ENCODE peak calls at places on chromosome X, in four cellular contexts. V is tibial nerve, C is NB4, B is transverse colon. R is an unnamed sample.

GRCh38 chrX:68292471-68292870 is 140.8 kb downstream of the OPHN1 start:
- DNase-seq in B (no peak), C (no peak), V (no peak), R (no peak)

GRCh38 chrX:105618393-105619101 is 203.8 kb upstream of the NRK start:
- DNase-seq in V (no peak), B (no peak), C (no peak), R (no peak)

GRCh38 chrX:48165246-48165645 is 31.3 kb downstream of the SSX5 start:
- DNase-seq in C (no peak), V (no peak), B (no peak), R (no peak)

GRCh38 chrX:152810403-152810802 is 20.2 kb downstream of the CETN2 start:
- DNase-seq in B (no peak), V (no peak), C (no peak), R (no peak)

GRCh38 chrX:46574941-46575381 is 1.4 kb downstream of the CHST7 start:
- DNase-seq in B (no peak), C (no peak), V (no peak), R (no peak)

GRCh38 chrX:43969504-43970501 is 3.4 kb downstream of the NDP start:
- DNase-seq in B (no peak), V (no peak), C (peak; percentile 2), R (peak; percentile 4)

GRCh38 chrX:46574337-46574940 is 874 bp downstream of the CHST7 start:
- DNase-seq in B (no peak), V (no peak), C (no peak), R (no peak)

GRCh38 chrX:106397788-106398538 is 213.8 kb upstream of the RADX start:
- DNase-seq in B (no peak), C (peak; percentile 14), V (no peak), R (no peak)

GRCh38 chrX:15973299-15973698 is 118.7 kb upstream of the AP1S2 start:
- DNase-seq in C (peak; percentile 71), B (peak; percentile 12), V (no peak), R (no peak)

GRCh38 chrX:153639177-153640044 is 7.6 kb upstream of the DUSP9 start:
- DNase-seq in C (no peak), B (no peak), V (no peak), R (no peak)

GRCh38 chrX:73851014-73852009 is 288.3 kb downstream of the CHIC1 start:
- DNase-seq in C (no peak), B (peak; percentile 90), V (no peak), R (no peak)

GRCh38 chrX:152936306-152936705 is 38.4 kb downstream of the ZNF185 start:
- DNase-seq in V (no peak), C (no peak), B (no peak), R (no peak)

GRCh38 chrX:130975947-130976346 is 72.9 kb upstream of the ENOX2 start:
- DNase-seq in C (peak; percentile 53), V (no peak), B (peak; percentile 38), R (no peak)

GRCh38 chrX:136872091-136872700 is 8.3 kb downstream of the RBMX start:
- DNase-seq in C (no peak), V (no peak), B (no peak), R (no peak)

GRCh38 chrX:6821730-6822129 is 286.8 kb upstream of the VCX3A start:
- DNase-seq in C (no peak), V (no peak), B (no peak), R (no peak)

GRCh38 chrX:66013195-66013816 is 26.6 kb downstream of the VSIG4 start:
- DNase-seq in B (no peak), V (no peak), C (peak; percentile 87), R (no peak)

GRCh38 chrX:150898343-150899190 is at the start of gene CD99L2:
- DNase-seq in C (peak; percentile 88), V (peak; percentile 84), B (peak; percentile 93), R (peak; percentile 84)
- TF ChIP-seq POLR2A in C (no peak), V (no peak), B (peak; percentile 67), R (peak; percentile 51)

DNA sequence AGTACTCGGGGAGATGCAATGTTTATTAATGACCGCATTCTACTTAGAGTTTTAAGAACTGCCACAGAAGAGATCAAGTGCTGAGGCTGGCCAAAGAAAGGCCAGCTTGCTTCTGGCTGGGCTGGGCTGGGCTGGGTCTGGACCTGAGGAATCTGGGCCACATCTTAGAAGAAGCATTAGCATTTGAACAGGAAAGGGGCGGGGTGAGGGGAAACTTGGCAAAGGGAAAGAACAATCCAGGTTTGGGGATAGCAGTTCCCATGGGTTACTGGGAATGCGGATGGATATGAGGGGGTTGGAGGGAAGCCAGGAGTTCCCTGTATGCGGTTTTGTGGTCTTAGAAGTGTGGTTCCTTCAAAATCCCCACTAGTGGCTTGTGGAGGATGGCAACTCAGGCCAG is 83.3 kb downstream of the CLDN34 start:
- DNase-seq in V (no peak), C (no peak), B (no peak), R (no peak)
- TF ChIP-seq POLR2A in V (no peak), C (no peak), B (no peak), R (no peak)

DNA sequence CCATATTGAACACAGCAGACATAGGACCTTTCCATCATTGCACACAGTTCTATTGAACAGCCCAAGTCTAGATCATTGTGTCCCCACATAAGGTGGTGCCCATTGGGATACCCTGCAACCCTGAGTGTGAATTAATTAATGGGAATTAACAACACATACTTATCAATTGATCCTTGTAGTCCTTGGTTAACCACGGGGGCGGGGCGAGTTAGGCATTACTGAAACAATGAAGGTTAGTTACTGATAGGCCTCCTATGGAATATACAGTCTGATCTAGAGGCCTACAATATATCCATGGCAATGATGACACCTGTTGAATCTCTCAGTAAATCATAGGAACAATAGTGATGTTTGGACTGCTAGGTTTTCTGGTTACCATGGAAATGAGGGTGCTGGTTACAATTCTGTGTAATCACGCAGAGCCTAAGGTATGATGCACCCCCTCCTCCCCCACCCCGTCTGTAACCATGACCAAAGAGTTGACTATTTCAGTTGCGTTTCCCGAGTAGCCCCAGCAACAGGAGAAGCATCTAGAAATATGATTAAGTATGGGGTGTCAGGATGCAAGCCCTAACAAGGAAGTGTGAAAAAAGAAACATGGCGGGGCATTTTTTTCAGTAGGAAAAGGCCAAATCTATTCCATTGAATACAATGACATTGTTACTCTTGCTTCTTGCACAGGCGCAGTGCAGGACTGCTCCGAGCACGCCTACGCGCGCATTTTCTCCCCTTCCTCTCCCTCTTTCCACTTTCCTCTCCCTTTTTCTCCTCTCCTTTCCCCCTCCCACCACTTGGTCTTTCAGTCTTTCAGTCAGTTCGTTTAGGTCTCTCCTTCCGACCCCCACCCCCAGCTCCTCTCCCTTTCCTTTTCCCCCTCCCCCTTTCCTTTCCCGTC is 674 bp upstream of the NONO start:
- DNase-seq in B (no peak), V (no peak), C (no peak), R (no peak)
- TF ChIP-seq POLR2A in B (no peak), V (no peak), C (no peak), R (no peak)

GRCh38 chrX:132488819-132489255 is at the start of gene MBNL3:
- DNase-seq in B (peak; percentile 68), C (peak; percentile 83), V (no peak), R (peak; percentile 3)

GRCh38 chrX:132488092-132488749 is 617 bp downstream of the MBNL3 start:
- DNase-seq in B (peak; percentile 33), V (no peak), C (peak; percentile 79), R (no peak)

GRCh38 chrX:132490086-132490419 is 1.2 kb upstream of the MBNL3 start:
- DNase-seq in C (no peak), B (peak; percentile 18), V (no peak), R (no peak)

GRCh38 chrX:132491191-132491590 is 2.4 kb upstream of the MBNL3 start:
- DNase-seq in C (peak; percentile 90), B (peak; percentile 22), V (no peak), R (no peak)

DNA sequence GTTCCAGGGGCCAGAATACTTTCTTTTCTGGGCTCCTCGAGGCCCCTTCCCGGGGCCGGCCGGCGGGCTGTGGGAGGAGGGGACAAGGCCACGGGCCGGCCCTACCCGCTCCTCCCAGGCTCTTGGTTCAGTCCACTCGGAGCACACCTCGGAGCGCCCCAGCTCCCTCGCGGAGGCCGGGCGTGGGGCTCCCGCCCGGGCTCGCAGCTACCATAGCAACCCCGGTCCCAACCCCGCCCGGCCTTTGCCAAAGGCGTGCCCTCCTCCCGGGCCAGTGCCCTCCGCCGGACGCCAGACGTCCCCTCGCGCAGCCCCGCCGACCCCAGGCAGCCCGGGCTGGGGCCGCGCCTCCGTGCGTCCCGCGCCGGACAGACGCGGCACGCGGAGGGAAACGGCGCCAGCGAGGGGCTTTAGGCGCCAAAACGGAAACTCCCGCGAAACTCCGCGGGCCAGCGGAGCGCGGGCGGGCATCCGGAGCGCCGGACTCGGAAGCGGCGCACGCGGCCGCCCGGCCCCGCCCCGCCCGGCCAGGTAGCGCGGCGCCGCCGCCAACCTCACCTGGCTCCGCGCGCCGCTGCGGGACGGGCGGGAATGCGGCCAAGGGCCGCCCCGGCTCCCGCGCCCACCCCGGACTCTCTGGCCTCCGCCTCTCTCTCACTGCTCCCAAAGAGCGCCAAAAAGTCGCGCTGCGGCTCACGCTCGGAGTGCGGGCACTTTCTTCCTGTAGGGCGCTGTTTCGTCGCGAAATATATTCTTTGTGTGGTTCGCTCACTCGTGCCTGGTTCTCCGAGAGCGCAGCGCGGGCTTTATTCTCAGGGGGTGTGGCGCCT is 633 bp upstream of the MBNL3 start:
- DNase-seq in V (peak; percentile 16), C (peak; percentile 80), B (peak; percentile 81), R (peak; percentile 16)
- TF ChIP-seq POLR2A in V (no peak), C (peak; percentile 26), B (peak; percentile 31), R (no peak)

GRCh38 chrX:1392376-1393130 is 640 bp upstream of the SLC25A6 start:
- DNase-seq in B (peak; percentile 78), V (peak; percentile 52), C (peak; percentile 66), R (no peak)
- TF ChIP-seq POLR2A in B (peak; percentile 50), V (no peak), C (peak; percentile 51), R (peak; percentile 41)

GRCh38 chrX:24334473-24334872 is 20.6 kb upstream of the SUPT20HL2 start:
- DNase-seq in C (no peak), B (no peak), V (no peak), R (no peak)

GRCh38 chrX:24332868-24333267 is 19.0 kb upstream of the SUPT20HL2 start:
- DNase-seq in C (peak; percentile 28), V (no peak), B (no peak), R (no peak)

GRCh38 chrX:24333371-24333770 is 19.5 kb upstream of the SUPT20HL2 start:
- DNase-seq in V (no peak), C (no peak), B (no peak), R (no peak)
- TF ChIP-seq POLR2A in V (no peak), C (no peak), B (no peak), R (no peak)

DNA sequence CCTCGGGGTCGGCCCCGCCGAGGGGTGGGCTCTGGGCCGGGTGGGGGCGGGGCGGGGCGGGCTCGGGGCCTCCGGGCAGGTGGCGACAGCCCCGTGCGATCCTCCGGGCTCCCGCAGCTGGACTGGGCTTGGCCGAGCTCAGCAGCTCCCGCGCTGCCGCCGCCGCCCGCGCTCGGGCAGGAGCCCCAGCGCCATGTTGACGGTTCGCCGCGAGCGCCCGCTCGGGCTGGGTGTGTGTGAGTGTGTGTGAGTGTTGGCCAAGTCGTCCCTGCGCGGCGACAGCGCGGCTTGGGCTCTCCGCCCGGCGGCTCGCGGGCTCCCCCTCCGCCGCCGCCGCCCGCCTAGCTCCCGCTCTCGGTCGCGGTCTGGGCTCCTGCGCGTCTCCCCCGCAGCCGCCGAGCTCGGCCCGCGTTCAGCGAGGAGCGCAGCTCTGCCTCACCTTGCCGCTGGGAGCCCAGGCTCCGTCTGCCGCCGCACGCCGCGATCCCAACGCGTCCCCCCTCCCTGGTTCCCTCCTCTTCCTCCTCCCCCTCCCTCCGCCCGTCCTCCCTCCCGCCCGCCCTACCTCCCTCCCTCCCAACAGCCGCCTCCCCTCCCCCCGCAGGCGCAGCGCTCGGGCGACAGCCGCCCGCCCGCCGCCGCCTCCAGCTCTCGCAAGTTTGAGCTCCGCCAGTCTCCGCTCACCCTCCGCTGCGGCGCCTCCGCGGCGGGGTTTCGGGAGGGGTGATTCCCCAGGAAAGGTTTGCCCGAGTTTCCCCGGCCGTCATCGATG is at the start of gene BCOR:
- DNase-seq in B (peak; percentile 84), C (peak; percentile 86), V (no peak), R (no peak)
- TF ChIP-seq POLR2A in B (peak; percentile 58), C (peak; percentile 91), V (peak; percentile 55), R (peak; percentile 99)

R was measured in H54.